ENCODE peak calls at places on chromosome 17, in ten cellular contexts. L is stomach, I is GM10248, X is lung, Z is dorsolateral prefrontal cortex, C is endothelial cell, U is pancreas, Y is lower lobe of right lung, Q is sigmoid colon, F is RWPE1. O is an unnamed sample.

GRCh38 chr17:60901806-60902205 is 224.2 kb downstream of the BCAS3 start:
- DNase-seq in L (no peak), I (no peak), X (no peak), Z (no peak), C (no peak), U (no peak), Y (no peak), Q (no peak), F (peak), O (no peak)

GRCh38 chr17:36928450-36929125 is 8.7 kb upstream of the LHX1 start:
- DNase-seq in L (no peak), I (no peak), X (no peak), Z (peak), C (no peak), U (no peak), Y (no peak), Q (no peak), F (no peak), O (no peak)

GRCh38 chr17:14813649-14814048 is 451.5 kb downstream of the PMP22 start:
- DNase-seq in L (no peak), I (no peak), X (no peak), Z (no peak), C (peak), U (no peak), Y (peak), Q (no peak), F (no peak), O (no peak)

GRCh38 chr17:5373112-5373511 is 46.4 kb downstream of the NUP88 start:
- DNase-seq in L (no peak), I (peak), X (no peak), Z (no peak), C (no peak), U (no peak), Y (no peak), Q (no peak), F (no peak), O (no peak)

GRCh38 chr17:77778636-77779524 is 179.6 kb upstream of the TNRC6C start:
- DNase-seq in L (peak), I (no peak), X (peak), Z (peak), C (no peak), U (peak), Y (peak), Q (peak), F (peak), O (no peak)

GRCh38 chr17:4520060-4520880 is 21.6 kb downstream of the SPNS2 start:
- DNase-seq in L (no peak), I (no peak), X (no peak), Z (no peak), C (no peak), U (no peak), Y (no peak), Q (no peak), F (no peak), O (no peak)

GRCh38 chr17:82193520-82194236 is 19.0 kb downstream of the CCDC57 start:
- DNase-seq in L (no peak), I (no peak), X (no peak), Z (no peak), C (no peak), U (no peak), Y (no peak), Q (no peak), F (no peak), O (no peak)

GRCh38 chr17:59165933-59166342 is 10.4 kb downstream of the PRR11 start:
- DNase-seq in L (peak), I (peak), X (no peak), Z (peak), C (peak), U (peak), Y (no peak), Q (no peak), F (peak), O (no peak)

GRCh38 chr17:43908111-43908721 is 880 bp upstream of the MPP2 start:
- DNase-seq in L (peak), I (no peak), X (peak), Z (peak), C (peak), U (peak), Y (peak), Q (peak), F (peak), O (peak)

GRCh38 chr17:45902892-45903346 is 8.6 kb downstream of the MAPT start:
- DNase-seq in L (peak), I (no peak), X (no peak), Z (no peak), C (no peak), U (peak), Y (no peak), Q (no peak), F (no peak), O (no peak)

GRCh38 chr17:47888293-47888692 is 7.7 kb upstream of the SP2 start:
- DNase-seq in L (no peak), I (no peak), X (no peak), Z (no peak), C (no peak), U (no peak), Y (peak), Q (no peak), F (no peak), O (no peak)

GRCh38 chr17:11554542-11554941 is 43.7 kb upstream of the DNAH9 start:
- DNase-seq in L (no peak), I (no peak), X (no peak), Z (no peak), C (no peak), U (no peak), Y (no peak), Q (no peak), F (no peak), O (no peak)

GRCh38 chr17:74394977-74395376 is 27.7 kb downstream of the GPR142 start:
- DNase-seq in L (peak), I (no peak), X (no peak), Z (peak), C (no peak), U (peak), Y (no peak), Q (no peak), F (no peak), O (no peak)

GRCh38 chr17:5122586-5123342 is 6.9 kb downstream of the USP6 start:
- DNase-seq in L (peak), I (no peak), X (no peak), Z (no peak), C (peak), U (peak), Y (peak), Q (peak), F (no peak), O (no peak)

GRCh38 chr17:22310717-22311686 is 618.7 kb downstream of the KCNJ18 start:
- DNase-seq in L (no peak), I (no peak), X (no peak), Z (no peak), C (no peak), U (no peak), Y (no peak), Q (no peak), F (no peak), O (no peak)

GRCh38 chr17:19579867-19580565 is 46.4 kb downstream of the SLC47A1 start:
- DNase-seq in L (no peak), I (no peak), X (no peak), Z (peak), C (peak), U (no peak), Y (peak), Q (no peak), F (peak), O (no peak)

GRCh38 chr17:76997981-76998531 is 129.9 kb downstream of the MGAT5B start:
- DNase-seq in L (no peak), I (peak), X (no peak), Z (no peak), C (no peak), U (no peak), Y (no peak), Q (no peak), F (no peak), O (no peak)

GRCh38 chr17:21679256-21680146 is 12.8 kb upstream of the KCNJ18 start:
- DNase-seq in L (no peak), I (no peak), X (no peak), Z (no peak), C (no peak), U (no peak), Y (no peak), Q (peak), F (no peak), O (no peak)

GRCh38 chr17:6796887-6797490 is 21.0 kb downstream of the FBXO39 start:
- DNase-seq in L (no peak), I (no peak), X (no peak), Z (no peak), C (no peak), U (no peak), Y (no peak), Q (no peak), F (peak), O (no peak)

GRCh38 chr17:29086628-29087332 is 43.8 kb downstream of the PIPOX start:
- DNase-seq in L (no peak), I (no peak), X (no peak), Z (no peak), C (no peak), U (no peak), Y (no peak), Q (no peak), F (no peak), O (no peak)

GRCh38 chr17:17315142-17315821 is 12.1 kb downstream of the NT5M start:
- DNase-seq in L (peak), I (no peak), X (no peak), Z (no peak), C (no peak), U (no peak), Y (peak), Q (no peak), F (no peak), O (no peak)

GRCh38 chr17:29238133-29238850 is 8.4 kb upstream of the CRYBA1 start:
- DNase-seq in L (no peak), I (no peak), X (no peak), Z (no peak), C (no peak), U (no peak), Y (no peak), Q (no peak), F (no peak), O (no peak)

GRCh38 chr17:38724337-38724988 is 5.7 kb upstream of the CISD3 start:
- DNase-seq in L (peak), I (no peak), X (no peak), Z (no peak), C (no peak), U (peak), Y (no peak), Q (peak), F (no peak), O (no peak)

GRCh38 chr17:17462048-17462824 is 14.6 kb upstream of the MED9 start:
- DNase-seq in L (no peak), I (no peak), X (no peak), Z (no peak), C (no peak), U (no peak), Y (no peak), Q (no peak), F (no peak), O (no peak)

GRCh38 chr17:2545393-2545792 is 33.7 kb upstream of the METTL16 start:
- DNase-seq in L (peak), I (no peak), X (peak), Z (no peak), C (no peak), U (no peak), Y (peak), Q (no peak), F (no peak), O (no peak)

GRCh38 chr17:31486351-31487062 is 95.0 kb downstream of the RAB11FIP4 start:
- DNase-seq in L (peak), I (no peak), X (no peak), Z (no peak), C (no peak), U (peak), Y (peak), Q (no peak), F (no peak), O (no peak)
- TF ChIP-seq CTCF in L (no peak), I (no peak), X (no peak), Z (no peak), C (no peak), U (no peak), Y (no peak), Q (no peak), F (no peak), O (no peak)

GRCh38 chr17:62098623-62099231 is 33.6 kb upstream of the MED13 start:
- DNase-seq in L (no peak), I (peak), X (no peak), Z (no peak), C (no peak), U (no peak), Y (no peak), Q (no peak), F (no peak), O (no peak)
- TF ChIP-seq CTCF in L (no peak), I (no peak), X (no peak), Z (no peak), C (no peak), U (no peak), Y (no peak), Q (no peak), F (no peak), O (no peak)

GRCh38 chr17:8173871-8174322 is 2.3 kb downstream of the TMEM107 start:
- DNase-seq in L (no peak), I (no peak), X (no peak), Z (no peak), C (no peak), U (no peak), Y (no peak), Q (no peak), F (no peak), O (no peak)

GRCh38 chr17:8176998-8177731 is 985 bp upstream of the TMEM107 start:
- DNase-seq in L (no peak), I (no peak), X (no peak), Z (no peak), C (no peak), U (no peak), Y (peak), Q (no peak), F (no peak), O (no peak)

GRCh38 chr17:8176197-8176940 is at the start of gene TMEM107:
- DNase-seq in L (peak), I (peak), X (peak), Z (peak), C (peak), U (peak), Y (peak), Q (peak), F (peak), O (no peak)

GRCh38 chr17:8175795-8176196 is 384 bp downstream of the TMEM107 start:
- DNase-seq in L (no peak), I (no peak), X (no peak), Z (no peak), C (no peak), U (no peak), Y (peak), Q (no peak), F (no peak), O (no peak)

GRCh38 chr17:8173056-8173870 is 2.9 kb downstream of the TMEM107 start:
- DNase-seq in L (peak), I (peak), X (peak), Z (peak), C (peak), U (peak), Y (peak), Q (peak), F (peak), O (no peak)
- TF ChIP-seq CTCF in L (no peak), I (no peak), X (no peak), Z (no peak), C (no peak), U (no peak), Y (no peak), Q (no peak), F (no peak), O (no peak)

GRCh38 chr17:57545836-57546305 is 199.2 kb downstream of the CCDC182 start:
- DNase-seq in L (no peak), I (no peak), X (no peak), Z (no peak), C (no peak), U (no peak), Y (no peak), Q (no peak), F (no peak), O (no peak)

GRCh38 chr17:57544381-57544780 is 200.7 kb downstream of the CCDC182 start:
- DNase-seq in L (no peak), I (no peak), X (no peak), Z (no peak), C (no peak), U (no peak), Y (no peak), Q (no peak), F (no peak), O (no peak)

GRCh38 chr17:57542518-57542917 is 202.6 kb downstream of the CCDC182 start:
- DNase-seq in L (no peak), I (no peak), X (no peak), Z (no peak), C (no peak), U (no peak), Y (no peak), Q (no peak), F (no peak), O (no peak)

GRCh38 chr17:57543230-57543629 is 201.9 kb downstream of the CCDC182 start:
- DNase-seq in L (no peak), I (no peak), X (no peak), Z (no peak), C (no peak), U (no peak), Y (no peak), Q (no peak), F (no peak), O (no peak)

GRCh38 chr17:57544834-57545463 is 200.2 kb downstream of the CCDC182 start:
- DNase-seq in L (no peak), I (no peak), X (no peak), Z (no peak), C (no peak), U (no peak), Y (no peak), Q (no peak), F (no peak), O (no peak)
- TF ChIP-seq CTCF in L (no peak), I (no peak), X (no peak), Z (no peak), C (no peak), U (no peak), Y (no peak), Q (no peak), F (no peak), O (no peak)

DNA sequence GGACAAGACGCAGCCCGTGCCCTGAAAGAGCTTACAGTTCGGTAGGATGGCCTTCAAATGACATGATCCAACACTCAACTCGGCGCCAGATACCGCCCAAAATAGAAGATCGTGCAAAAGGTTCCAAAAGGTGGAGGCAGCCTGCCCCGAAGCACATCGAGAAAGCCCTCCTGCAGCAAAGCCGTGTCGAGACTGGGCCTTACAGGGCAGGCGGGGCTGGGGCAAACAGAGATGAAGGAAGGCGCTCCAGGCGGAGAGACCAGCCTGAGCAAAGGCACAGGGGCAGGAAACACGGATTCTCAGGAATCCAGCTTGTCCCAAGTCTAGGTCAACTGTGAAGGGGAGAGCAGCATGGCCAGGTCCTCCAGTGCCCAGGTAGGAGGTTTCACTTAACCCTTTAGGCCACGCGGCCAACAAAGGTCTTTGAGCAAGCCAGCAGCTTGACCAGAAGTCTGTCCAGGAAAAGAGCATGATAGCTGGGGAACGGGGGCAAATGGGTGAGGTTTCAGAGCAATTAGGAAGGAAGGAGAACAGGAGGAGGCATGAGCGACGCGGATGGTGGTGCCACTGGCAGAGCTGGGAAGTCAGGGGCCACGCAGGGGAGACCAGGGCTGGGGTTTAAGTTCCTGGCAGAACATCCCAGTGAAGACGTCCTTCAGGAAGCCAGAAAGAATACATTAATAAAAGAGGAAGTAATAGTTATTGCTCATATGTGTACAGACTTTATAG is 21.2 kb upstream of the EIF1 start:
- DNase-seq in L (no peak), I (peak), X (no peak), Z (no peak), C (no peak), U (no peak), Y (peak), Q (peak), F (no peak), O (no peak)
- TF ChIP-seq CTCF in L (no peak), I (no peak), X (no peak), Z (no peak), C (peak), U (no peak), Y (no peak), Q (no peak), F (peak), O (no peak)

GRCh38 chr17:78787444-78787843 is 5.4 kb upstream of the CYTH1 start:
- DNase-seq in L (no peak), I (no peak), X (no peak), Z (no peak), C (no peak), U (no peak), Y (no peak), Q (no peak), F (no peak), O (no peak)
- TF ChIP-seq CTCF in L (no peak), I (no peak), X (no peak), Z (no peak), C (no peak), U (no peak), Y (no peak), Q (no peak), F (no peak), O (no peak)

O was measured in omental fat pad.